ENCODE peak calls at places on chromosomes 6 and 20, in nine cellular contexts. M is dorsolateral prefrontal cortex; C is astrocyte of the spinal cord; P is GM13976; A is H54; Q is activated CD4-positive, alpha-beta T cell treated with anti-CD3 and anti-CD28 coated beads, Interleukin-2, amount 10 ng/mL, durations not matched to agents 7 days and 5 days; J is adipocyte; S is activated T-helper 1 cell treated with Interleukin-2 at 50 U/mL for 16 hours; B is cardiac muscle cell. W is an unnamed sample.

GRCh38 chr6:36755435-36756348 is 58.1 kb downstream of the RAB44 start:
- DNase-seq in P (peak), A (no peak), Q (peak), M (no peak), B (no peak), J (no peak), S (peak), C (peak), W (no peak)

GRCh38 chr6:20402181-20403079 is 751 bp downstream of the E2F3 start:
- DNase-seq in M (no peak), P (peak), J (peak), C (peak), B (peak), Q (peak), A (peak), S (peak), W (peak)

GRCh38 chr6:21005816-21006553 is 471.7 kb downstream of the CDKAL1 start:
- DNase-seq in M (no peak), C (peak), B (no peak), S (no peak), P (no peak), A (peak), J (peak), Q (no peak), W (peak)

GRCh38 chr6:145214570-145214969 is 520.8 kb downstream of the EPM2A start:
- DNase-seq in S (no peak), B (peak), J (peak), C (peak), M (no peak), P (no peak), A (no peak), Q (peak), W (no peak)

GRCh38 chr20:4247898-4248858 is 232.8 kb upstream of the RNF24 start:
- DNase-seq in C (no peak), A (no peak), M (no peak), J (no peak), Q (no peak), S (no peak), B (no peak), P (no peak), W (no peak)

GRCh38 chr6:136114661-136115060 is 135.4 kb downstream of the MTFR2 start:
- DNase-seq in S (no peak), B (no peak), C (no peak), P (no peak), Q (no peak), M (no peak), J (no peak), A (no peak), W (no peak)

GRCh38 chr6:91664327-91664959 is 1077.6 kb upstream of the MAP3K7 start:
- DNase-seq in S (no peak), C (no peak), B (no peak), A (no peak), P (peak), J (no peak), M (no peak), Q (no peak), W (no peak)

GRCh38 chr20:11917663-11918062 is at the start of gene BTBD3:
- DNase-seq in J (peak), C (peak), Q (no peak), A (no peak), B (peak), M (peak), P (peak), S (no peak), W (no peak)

GRCh38 chr6:75334266-75335040 is 49.9 kb upstream of the TMEM30A start:
- DNase-seq in B (peak), S (no peak), P (no peak), J (peak), M (no peak), C (peak), A (no peak), Q (no peak), W (peak)

GRCh38 chr6:33787336-33787953 is 1.5 kb downstream of the LEMD2 start:
- DNase-seq in P (no peak), Q (no peak), M (no peak), C (peak), J (peak), B (no peak), S (no peak), A (no peak), W (no peak)

GRCh38 chr6:158879180-158879579 is 60.0 kb upstream of the EZR start:
- DNase-seq in B (no peak), P (no peak), Q (peak), M (no peak), S (no peak), C (peak), A (no peak), J (no peak), W (no peak)

GRCh38 chr6:166168616-166169548 is 1.2 kb upstream of the TBXT start:
- DNase-seq in B (no peak), S (no peak), M (no peak), A (no peak), P (no peak), Q (no peak), C (no peak), J (no peak), W (no peak)

GRCh38 chr6:99618649-99619408 is 12.2 kb downstream of the PRDM13 start:
- DNase-seq in Q (no peak), M (no peak), J (no peak), P (peak), S (no peak), A (no peak), C (no peak), B (no peak), W (no peak)

GRCh38 chr6:35099116-35099515 is 42.0 kb downstream of the TCP11 start:
- DNase-seq in M (no peak), B (no peak), C (no peak), J (no peak), A (no peak), S (no peak), P (no peak), Q (no peak), W (no peak)

GRCh38 chr20:61833807-61834610 is 231.7 kb downstream of the TAF4 start:
- DNase-seq in C (no peak), Q (no peak), S (no peak), P (no peak), J (no peak), B (no peak), M (no peak), A (no peak), W (no peak)

GRCh38 chr20:45964024-45964423 is 8.0 kb downstream of the ZNF335 start:
- DNase-seq in Q (no peak), B (no peak), S (no peak), M (no peak), P (no peak), A (no peak), J (no peak), C (no peak), W (no peak)

GRCh38 chr6:15090145-15090579 is 155.7 kb upstream of the JARID2 start:
- DNase-seq in M (no peak), J (peak), A (no peak), B (peak), S (no peak), P (no peak), Q (no peak), C (no peak), W (no peak)

GRCh38 chr20:33727806-33728205 is 4.0 kb upstream of the ZNF341 start:
- DNase-seq in J (no peak), C (no peak), P (no peak), B (no peak), M (no peak), Q (no peak), S (no peak), A (no peak), W (no peak)

GRCh38 chr6:26401389-26401986 is 587 bp upstream of the BTN3A1 start:
- DNase-seq in M (no peak), J (no peak), S (no peak), P (no peak), C (no peak), B (no peak), Q (no peak), A (no peak), W (no peak)

GRCh38 chr6:25224237-25224636 is 54.9 kb upstream of the CARMIL1 start:
- DNase-seq in P (no peak), A (no peak), Q (no peak), B (no peak), S (no peak), J (no peak), M (no peak), C (no peak), W (no peak)

GRCh38 chr6:105192707-105193465 is 13.1 kb upstream of the POPDC3 start:
- DNase-seq in S (no peak), M (no peak), P (no peak), J (no peak), A (no peak), B (no peak), Q (no peak), C (peak), W (no peak)

GRCh38 chr20:20664795-20665194 is 47.6 kb downstream of the RALGAPA2 start:
- DNase-seq in S (no peak), C (peak), P (peak), M (no peak), Q (peak), A (no peak), B (peak), J (peak), W (peak)

GRCh38 chr6:50824505-50824904 is 5.8 kb downstream of the TFAP2B start:
- DNase-seq in Q (no peak), C (no peak), B (no peak), S (no peak), P (no peak), M (no peak), J (no peak), A (no peak), W (no peak)

GRCh38 chr6:107786709-107787588 is 37.2 kb downstream of the SCML4 start:
- DNase-seq in B (peak), C (no peak), M (no peak), S (peak), P (peak), Q (peak), J (no peak), A (no peak), W (no peak)

GRCh38 chr20:51185277-51185676 is 162.4 kb upstream of the KCNG1 start:
- DNase-seq in C (no peak), S (no peak), Q (no peak), P (no peak), B (no peak), M (no peak), A (no peak), J (no peak), W (no peak)

W was measured in A549.